ENCODE peak calls at places on chromosomes 11 and 22, in nine cellular contexts. X, B, T, O, W, S, Q, U and M are unnamed samples.

GRCh38 chr11:119315139-119316016 is 1.6 kb downstream of the MCAM start:
- DNase-seq in Q (peak), U (no peak), W (no peak), X (no peak), T (peak), S (no peak), O (peak), B (peak), M (peak)

GRCh38 chr11:73204711-73205121 is 13.4 kb upstream of the P2RY2 start:
- DNase-seq in B (no peak), T (no peak), U (no peak), O (no peak), W (no peak), X (no peak), S (no peak), Q (peak), M (peak)

GRCh38 chr22:38566726-38567504 is 3.1 kb downstream of the DMC1 start:
- DNase-seq in S (no peak), T (peak), X (no peak), O (peak), B (no peak), U (no peak), W (no peak), Q (no peak), M (no peak)

GRCh38 chr11:118881130-118881717 is 2.5 kb upstream of the CXCR5 start:
- DNase-seq in B (no peak), X (no peak), S (no peak), W (no peak), T (peak), Q (no peak), O (no peak), U (no peak), M (no peak)

GRCh38 chr22:46240073-46240472 is 10.0 kb downstream of the CDPF1 start:
- DNase-seq in S (no peak), X (no peak), W (no peak), O (no peak), B (no peak), T (no peak), U (no peak), Q (no peak), M (no peak)

GRCh38 chr22:38162881-38163843 is 18.5 kb downstream of the PLA2G6 start:
- DNase-seq in B (no peak), O (no peak), X (no peak), Q (no peak), U (no peak), T (no peak), S (no peak), W (no peak), M (no peak)

GRCh38 chr11:87597696-87598095 is 560.0 kb downstream of the TMEM135 start:
- DNase-seq in B (no peak), S (no peak), Q (no peak), O (peak), T (no peak), X (no peak), W (no peak), U (no peak), M (no peak)

GRCh38 chr22:38657248-38657909 is 941 bp downstream of the CBY1 start:
- DNase-seq in W (peak), U (no peak), X (no peak), Q (no peak), T (peak), B (peak), O (peak), S (no peak), M (no peak)

GRCh38 chr11:74650498-74650897 is 58.1 kb downstream of the POLD3 start:
- DNase-seq in X (peak), U (no peak), O (no peak), Q (no peak), W (no peak), T (peak), B (no peak), S (no peak), M (peak)

GRCh38 chr11:64118871-64119495 is 46.9 kb downstream of the MACROD1 start:
- DNase-seq in O (no peak), W (peak), Q (no peak), T (no peak), X (no peak), U (no peak), B (no peak), S (no peak), M (no peak)

GRCh38 chr22:27228771-27229170 is 571.4 kb downstream of the MIAT start:
- DNase-seq in W (no peak), O (no peak), T (no peak), U (no peak), B (peak), S (no peak), X (no peak), Q (no peak), M (no peak)